ENCODE peak calls at places on chromosomes 4 and X, in five cellular contexts. X is LoVo, U is neural progenitor cell, F is activated gamma-delta T cell treated with Interleukin-2 at 50 U/mL for 16 hours, R is A172. B is an unnamed sample.

GRCh38 chrX:96389314-96390048 is 295.2 kb upstream of the DIAPH2 start:
- DNase-seq in X (no peak), U (no peak), F (no peak), R (no peak), B (no peak)

GRCh38 chrX:150482537-150483217 is 85.7 kb upstream of the MTM1 start:
- DNase-seq in X (peak), U (no peak), F (no peak), R (peak), B (peak)

GRCh38 chr4:98658287-98659105 is at the start of gene TSPAN5:
- DNase-seq in X (peak), U (peak), F (peak), R (peak), B (peak)

GRCh38 chrX:68989865-68990606 is 161.2 kb downstream of the EFNB1 start:
- DNase-seq in X (no peak), U (peak), F (no peak), R (no peak), B (no peak)

GRCh38 chr4:5500165-5500564 is 208.2 kb downstream of the EVC2 start:
- DNase-seq in X (no peak), U (no peak), F (no peak), R (no peak), B (peak)

GRCh38 chr4:40214661-40215418 is 18.0 kb downstream of the RHOH start:
- DNase-seq in X (peak), U (no peak), F (no peak), R (no peak), B (no peak)

GRCh38 chr4:92477309-92477708 is 173.5 kb downstream of the GRID2 start:
- DNase-seq in X (no peak), U (no peak), F (no peak), R (no peak), B (no peak)

GRCh38 chr4:163582688-163583087 is 88.2 kb downstream of the TMA16 start:
- DNase-seq in X (no peak), U (no peak), F (no peak), R (no peak), B (no peak)

GRCh38 chrX:981791-982626 is 230.4 kb downstream of the CRLF2 start:
- DNase-seq in X (no peak), U (no peak), F (no peak), R (peak), B (no peak)

GRCh38 chr4:7861440-7861881 is 78.2 kb downstream of the AFAP1 start:
- DNase-seq in X (no peak), U (peak), F (no peak), R (peak), B (no peak)

GRCh38 chr4:176443646-176444409 is 124.1 kb downstream of the SPCS3 start:
- DNase-seq in X (peak), U (no peak), F (no peak), R (peak), B (no peak)

GRCh38 chr4:158459085-158459820 is 62.4 kb upstream of the RXFP1 start:
- DNase-seq in X (no peak), U (no peak), F (no peak), R (no peak), B (no peak)